ENCODE peak calls at places on chromosomes 6 and 20, in seven cellular contexts. O, R, A, F, I, V and D are unnamed samples.

GRCh38 chr6:3742426-3743344 is 8.8 kb downstream of the PXDC1 start:
- DNase-seq in R (peak), A (peak), I (peak), F (no peak), O (peak), V (peak), D (peak)

GRCh38 chr20:5688431-5688972 is 61.7 kb upstream of the SHLD1 start:
- DNase-seq in A (no peak), V (no peak), O (no peak), I (no peak), R (peak), F (no peak), D (peak)

GRCh38 chr6:125868252-125868651 is 77.5 kb downstream of the NCOA7 start:
- DNase-seq in R (no peak), A (no peak), I (no peak), F (no peak), O (no peak), V (no peak), D (no peak)

GRCh38 chr6:125906158-125906998 is 50.2 kb upstream of the HINT3 start:
- DNase-seq in V (peak), I (peak), F (peak), A (no peak), O (peak), R (peak), D (peak)

GRCh38 chr20:53856675-53857295 is 213.6 kb downstream of the BCAS1 start:
- DNase-seq in V (no peak), A (no peak), O (no peak), I (no peak), R (no peak), F (no peak), D (no peak)

GRCh38 chr6:83767033-83767432 is 58.1 kb upstream of the SNAP91 start:
- DNase-seq in A (no peak), F (no peak), O (no peak), V (no peak), R (no peak), I (no peak), D (no peak)

GRCh38 chr6:97594834-97595233 is 311.8 kb upstream of the MMS22L start:
- DNase-seq in A (peak), I (no peak), R (no peak), O (no peak), F (no peak), V (peak), D (no peak)

GRCh38 chr6:170575250-170575649 is 9.2 kb downstream of the PDCD2 start:
- DNase-seq in R (no peak), V (peak), I (no peak), A (no peak), F (no peak), O (no peak), D (peak)

GRCh38 chr6:44915111-44915510 is 413.0 kb upstream of the RUNX2 start:
- DNase-seq in A (no peak), O (no peak), F (no peak), I (no peak), R (no peak), V (no peak), D (no peak)

GRCh38 chr6:169665289-169665688 is 36.5 kb downstream of the WDR27 start:
- DNase-seq in R (no peak), F (no peak), A (no peak), I (no peak), O (no peak), V (no peak), D (no peak)

GRCh38 chr6:107571354-107571753 is 81.4 kb downstream of the SOBP start:
- DNase-seq in F (no peak), A (no peak), I (no peak), V (no peak), R (no peak), O (no peak), D (no peak)

GRCh38 chr6:163260911-163261310 is 153.6 kb upstream of the QKI start:
- DNase-seq in R (no peak), O (no peak), F (no peak), A (no peak), V (no peak), I (no peak), D (no peak)

GRCh38 chr6:11815231-11815630 is 36.6 kb upstream of the ADTRP start:
- DNase-seq in R (no peak), I (no peak), A (peak), F (no peak), O (no peak), V (no peak), D (peak)

GRCh38 chr6:75266716-75267291 is 17.8 kb downstream of the TMEM30A start:
- DNase-seq in O (no peak), R (no peak), V (peak), F (no peak), I (no peak), A (peak), D (peak)

GRCh38 chr6:136334853-136335252 is 45.2 kb upstream of the BCLAF1 start:
- DNase-seq in V (no peak), F (no peak), I (no peak), O (no peak), R (peak), A (no peak), D (no peak)

GRCh38 chr6:87501809-87502572 is 29.2 kb downstream of the SLC35A1 start:
- DNase-seq in V (no peak), O (no peak), R (no peak), A (no peak), I (no peak), F (no peak), D (no peak)

GRCh38 chr6:136774228-136775041 is 17.8 kb downstream of the MAP3K5 start:
- DNase-seq in A (peak), O (no peak), I (no peak), R (no peak), F (no peak), V (peak), D (peak)

GRCh38 chr6:158220786-158221442 is 52.8 kb downstream of the GTF2H5 start:
- DNase-seq in O (peak), I (peak), R (peak), A (peak), F (no peak), V (peak), D (peak)

GRCh38 chr20:57188576-57189079 is 77.8 kb downstream of the BMP7 start:
- DNase-seq in V (no peak), A (no peak), O (no peak), F (no peak), R (no peak), I (no peak), D (no peak)

GRCh38 chr20:31661625-31662371 is 24.1 kb downstream of the COX4I2 start:
- DNase-seq in V (peak), O (peak), R (peak), F (peak), A (peak), I (peak), D (peak)

GRCh38 chr6:111481836-111482235 is 1.2 kb downstream of the REV3L start:
- DNase-seq in A (no peak), V (peak), O (no peak), F (no peak), R (no peak), I (no peak), D (peak)

GRCh38 chr6:138765896-138766487 is 7.6 kb upstream of the CCDC28A start:
- DNase-seq in F (peak), O (no peak), V (peak), R (no peak), A (peak), I (peak), D (peak)

GRCh38 chr6:124780621-124781020 is 181.6 kb upstream of the RNF217 start:
- DNase-seq in R (no peak), F (no peak), O (no peak), I (no peak), V (no peak), A (peak), D (no peak)

GRCh38 chr20:24910461-24910860 is 38.6 kb upstream of the CST7 start:
- DNase-seq in O (no peak), R (no peak), V (no peak), I (no peak), A (no peak), F (no peak), D (no peak)

GRCh38 chr6:11586574-11586973 is 49.0 kb downstream of the TMEM170B start:
- DNase-seq in V (peak), A (peak), F (no peak), I (no peak), R (no peak), O (no peak), D (peak)

GRCh38 chr6:134549854-134550253 is 231.9 kb upstream of the SGK1 start:
- DNase-seq in O (no peak), F (no peak), R (no peak), I (no peak), V (no peak), A (no peak), D (peak)

GRCh38 chr20:8124639-8125038 is 7.4 kb upstream of the PLCB1 start:
- DNase-seq in R (no peak), O (no peak), I (no peak), F (no peak), V (no peak), A (no peak), D (peak)

GRCh38 chr6:52417675-52418111 is 2.4 kb upstream of the EFHC1 start:
- DNase-seq in I (no peak), A (peak), F (no peak), V (peak), O (no peak), R (peak), D (peak)

GRCh38 chr6:26187981-26188635 is 100.9 kb downstream of the HFE start:
- DNase-seq in R (no peak), F (no peak), O (peak), A (no peak), V (peak), I (peak), D (peak)

GRCh38 chr6:158972241-158973233 is 27.5 kb downstream of the RSPH3 start:
- DNase-seq in A (peak), F (peak), I (peak), O (no peak), V (peak), R (no peak), D (peak)

GRCh38 chr6:122751291-122751690 is 28.2 kb upstream of the FABP7 start:
- DNase-seq in F (no peak), A (no peak), I (no peak), V (no peak), R (no peak), O (no peak), D (no peak)

GRCh38 chr20:25273046-25273445 is 25.2 kb downstream of the PYGB start:
- DNase-seq in F (no peak), A (no peak), V (no peak), R (peak), I (no peak), O (no peak), D (no peak)

GRCh38 chr6:41637179-41638001 is 878 bp upstream of the MDFI start:
- DNase-seq in I (no peak), R (peak), O (no peak), A (no peak), V (no peak), F (no peak), D (no peak)
- H3K4me3 ChIP-seq in I (peak), R (peak), O (peak), A (peak), V (no peak), F (peak), D (peak)

GRCh38 chr6:80214436-80215022 is 108.1 kb downstream of the BCKDHB start:
- DNase-seq in I (peak), F (peak), V (peak), A (peak), R (peak), O (peak), D (peak)
- TF ChIP-seq CTCF in I (peak), F (peak), V (peak), A (peak), R (peak), O (peak), D (peak)

DNA sequence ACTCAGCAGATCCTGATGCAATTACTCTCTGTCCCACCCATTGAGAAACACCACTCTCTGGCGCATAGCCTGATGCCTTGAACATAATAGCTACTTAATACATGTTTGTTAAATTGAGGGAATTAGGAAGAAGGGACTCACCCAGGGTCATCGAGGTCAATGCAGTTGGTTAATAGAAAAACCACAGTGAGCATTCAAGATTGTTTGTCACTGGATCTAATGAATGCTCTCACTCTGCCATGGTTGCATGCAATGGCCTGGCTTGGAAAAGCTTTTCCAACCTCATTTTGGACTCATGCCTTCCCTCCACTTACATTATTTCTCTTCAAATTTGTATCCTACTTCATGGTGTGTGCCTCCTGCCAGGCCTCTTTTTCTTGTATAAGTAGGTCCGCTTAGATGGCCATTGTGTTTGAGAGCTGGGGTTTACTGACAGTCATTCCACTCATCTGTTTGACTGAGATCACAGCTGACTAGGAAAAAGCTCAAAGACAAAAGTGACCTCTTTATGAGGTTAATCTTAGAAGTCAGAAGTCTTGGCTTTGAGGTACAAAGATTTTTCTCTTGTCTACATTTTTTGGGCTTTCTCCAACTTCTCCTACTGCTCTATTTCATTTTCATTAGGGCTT is 154.8 kb upstream of the RAB32 start:
- DNase-seq in R (no peak), F (no peak), O (no peak), I (no peak), V (no peak), A (no peak), D (no peak)
- H3K4me3 ChIP-seq in R (no peak), F (no peak), O (no peak), I (no peak), V (no peak), A (no peak), D (no peak)

GRCh38 chr20:50597406-50597969 is 87.3 kb downstream of the PTPN1 start:
- DNase-seq in R (no peak), F (no peak), O (no peak), V (no peak), A (no peak), I (no peak), D (no peak)
- TF ChIP-seq CTCF in R (no peak), F (no peak), O (no peak), V (no peak), A (no peak), I (no peak), D (no peak)

GRCh38 chr20:18144541-18145099 is 7.0 kb downstream of the KAT14 start:
- DNase-seq in R (no peak), F (no peak), O (no peak), I (peak), A (no peak), V (no peak), D (no peak)
- H3K4me3 ChIP-seq in R (no peak), F (no peak), O (no peak), I (no peak), A (no peak), V (no peak), D (no peak)

DNA sequence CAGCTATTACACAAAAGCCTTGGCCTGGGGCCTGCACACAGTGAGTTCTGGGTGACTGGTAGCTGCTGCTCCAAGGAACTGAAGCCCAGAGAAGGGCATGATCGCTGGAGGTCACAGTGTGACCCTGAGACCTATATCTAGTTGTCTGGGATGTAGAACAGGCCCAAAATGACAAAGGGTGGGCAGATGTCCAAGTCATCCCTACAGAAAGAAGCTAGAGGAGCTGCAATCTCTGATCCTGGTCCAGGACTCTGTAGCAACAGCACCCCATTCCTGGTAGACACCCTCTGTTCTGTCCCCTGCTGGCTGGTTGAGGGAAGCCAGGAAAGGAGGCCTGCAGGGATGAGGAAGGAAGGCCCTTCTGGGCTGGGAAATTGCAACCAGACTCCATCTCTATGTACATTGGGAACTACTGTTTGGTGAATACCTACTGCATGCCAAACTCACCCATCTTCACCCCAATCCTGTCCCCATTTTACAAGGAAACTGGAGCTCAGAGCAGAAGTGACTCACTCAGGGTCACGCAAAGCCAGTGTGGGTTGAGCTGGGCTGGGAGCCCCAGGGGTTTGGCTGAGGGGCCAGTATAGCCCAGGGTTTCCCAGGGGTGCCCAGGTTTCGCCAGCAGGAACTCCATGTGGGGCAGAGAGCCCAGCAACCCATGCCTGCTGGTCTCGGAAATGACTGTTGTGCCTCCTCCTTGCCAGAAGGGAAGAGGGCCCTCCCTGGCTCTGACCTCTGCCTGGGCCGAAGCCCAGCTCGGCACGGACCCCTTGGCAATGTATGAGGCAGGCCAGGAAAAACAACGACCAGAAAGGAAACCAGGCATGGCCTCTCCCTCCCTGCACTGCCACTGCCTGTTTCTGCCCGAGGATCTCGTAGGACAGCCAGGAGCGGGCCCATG is 44.9 kb upstream of the TLDC2 start:
- DNase-seq in V (peak), I (no peak), R (no peak), O (no peak), F (no peak), A (no peak), D (peak)
- TF ChIP-seq CTCF in V (peak), I (no peak), R (peak), O (no peak), F (no peak), A (peak), D (peak)

DNA sequence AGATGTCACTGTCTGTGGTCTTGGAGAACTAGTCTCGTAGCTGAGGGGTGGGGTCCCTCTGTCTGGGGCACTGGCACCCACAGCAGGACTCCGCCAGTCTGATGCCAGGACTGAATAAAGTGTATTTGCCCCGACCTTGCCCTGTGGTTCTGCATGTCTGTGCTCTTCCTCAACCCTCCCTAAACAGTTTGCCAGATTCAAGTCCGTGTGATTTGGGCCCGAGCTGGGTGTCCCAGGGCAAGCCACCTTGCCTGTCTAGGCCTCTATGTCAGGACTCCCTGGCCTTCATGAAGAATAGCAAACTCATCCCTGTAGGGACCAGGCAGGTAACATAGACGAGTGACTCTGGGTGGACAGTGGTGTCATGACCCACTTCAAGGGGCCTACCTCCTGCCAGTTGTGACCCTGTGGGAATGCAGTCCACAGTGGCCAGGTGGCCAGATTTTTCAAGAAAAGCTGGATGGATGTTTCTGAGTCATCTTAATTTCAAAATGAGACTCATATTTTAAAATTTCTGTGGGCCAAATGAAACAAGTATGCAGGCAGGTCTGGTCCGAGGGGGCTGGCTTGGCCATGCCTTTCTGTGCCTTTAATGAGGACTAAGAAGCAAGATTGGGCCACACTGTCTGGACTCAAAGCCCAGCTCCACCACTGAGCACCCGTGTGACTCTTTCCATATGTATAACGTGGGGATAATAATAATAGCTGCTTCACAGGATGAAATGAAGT is 3.4 kb downstream of the SOX12 start:
- DNase-seq in O (peak), V (no peak), A (no peak), I (no peak), F (no peak), R (no peak), D (no peak)
- H3K4me3 ChIP-seq in O (no peak), V (peak), A (peak), I (no peak), F (peak), R (peak), D (peak)